ENCODE peak calls at places on chromosomes 13 and 19, in six cellular contexts. B is CD8-positive, alpha-beta memory T cell; R is uterus; M is aorta; O is stomach; T is esophagus squamous epithelium. H is an unnamed sample.

GRCh38 chr19:16288544-16288943 is 36.1 kb upstream of the KLF2 start:
- DNase-seq in R (no peak), B (no peak), O (no peak), T (no peak), M (no peak), H (no peak)

GRCh38 chr13:113903361-113903760 is 39.5 kb upstream of the GAS6 start:
- DNase-seq in B (no peak), T (no peak), O (peak), R (peak), M (peak), H (no peak)

GRCh38 chr19:53927745-53928144 is 18.7 kb downstream of the CACNG7 start:
- DNase-seq in T (no peak), R (no peak), O (no peak), B (no peak), M (no peak), H (peak)

GRCh38 chr19:7067716-7068115 is 1.8 kb upstream of the ZNF557 start:
- DNase-seq in T (no peak), O (no peak), B (no peak), M (no peak), R (no peak), H (no peak)

GRCh38 chr19:15464394-15465385 is at the start of gene RASAL3:
- DNase-seq in O (no peak), T (no peak), R (no peak), M (peak), B (peak), H (no peak)

GRCh38 chr13:50419896-50420295 is 404.7 kb downstream of the KCNRG start:
- DNase-seq in M (no peak), R (peak), B (no peak), O (peak), T (no peak), H (no peak)

GRCh38 chr13:97962887-97963286 is 9.4 kb downstream of the IPO5 start:
- DNase-seq in M (no peak), T (no peak), B (no peak), O (no peak), R (no peak), H (no peak)

GRCh38 chr13:21852043-21852442 is 181.2 kb downstream of the FGF9 start:
- DNase-seq in R (no peak), B (no peak), T (no peak), M (no peak), O (no peak), H (peak)

GRCh38 chr13:44416297-44416696 is 42.7 kb downstream of the SERP2 start:
- DNase-seq in R (no peak), B (no peak), T (no peak), M (no peak), O (no peak), H (no peak)

GRCh38 chr13:30307966-30308290 is 577 bp upstream of the KATNAL1 start:
- DNase-seq in M (no peak), R (no peak), O (no peak), T (no peak), B (no peak), H (no peak)

GRCh38 chr13:40272776-40273139 is 393.7 kb downstream of the FOXO1 start:
- DNase-seq in M (no peak), T (no peak), B (no peak), R (no peak), O (no peak), H (peak)

GRCh38 chr19:51511353-51511752 is 9.8 kb upstream of the SIGLEC12 start:
- DNase-seq in T (no peak), M (no peak), O (no peak), R (no peak), B (no peak), H (no peak)

GRCh38 chr13:49517461-49517860 is 21.7 kb downstream of the PHF11 start:
- DNase-seq in B (no peak), R (no peak), M (no peak), O (no peak), T (no peak), H (no peak)

GRCh38 chr13:80337011-80337688 is 3.8 kb downstream of the SPRY2 start:
- DNase-seq in M (no peak), O (no peak), R (no peak), B (no peak), T (no peak), H (peak)

GRCh38 chr13:85665286-85665685 is 133.9 kb downstream of the SLITRK6 start:
- DNase-seq in R (no peak), T (no peak), O (no peak), M (no peak), B (no peak), H (peak)

GRCh38 chr13:113520571-113520970 is 30.1 kb upstream of the DCUN1D2 start:
- DNase-seq in M (no peak), O (no peak), B (no peak), R (no peak), T (no peak), H (no peak)

GRCh38 chr19:3096267-3096901 is 2.2 kb downstream of the GNA11 start:
- DNase-seq in R (no peak), O (no peak), T (no peak), B (no peak), M (no peak), H (no peak)
- H3K4me3 ChIP-seq in R (peak), O (peak), T (peak), B (no peak), M (peak), H (no peak)

GRCh38 chr13:53264751-53265150 is 236.1 kb downstream of the OLFM4 start:
- DNase-seq in O (no peak), M (no peak), T (no peak), B (no peak), R (no peak), H (no peak)

GRCh38 chr13:53255795-53256194 is 227.2 kb downstream of the OLFM4 start:
- DNase-seq in T (no peak), M (no peak), O (no peak), R (no peak), B (no peak), H (no peak)

GRCh38 chr13:53260594-53260993 is 232.0 kb downstream of the OLFM4 start:
- DNase-seq in R (no peak), T (no peak), B (no peak), M (no peak), O (no peak), H (no peak)
- H3K4me3 ChIP-seq in R (no peak), T (no peak), B (no peak), M (no peak), O (no peak), H (no peak)

GRCh38 chr13:74289861-74290260 is 155.7 kb upstream of the KLF12 start:
- DNase-seq in M (no peak), O (no peak), R (no peak), T (no peak), B (no peak), H (no peak)
- H3K4me3 ChIP-seq in M (peak), O (no peak), R (no peak), T (no peak), B (no peak), H (no peak)

DNA sequence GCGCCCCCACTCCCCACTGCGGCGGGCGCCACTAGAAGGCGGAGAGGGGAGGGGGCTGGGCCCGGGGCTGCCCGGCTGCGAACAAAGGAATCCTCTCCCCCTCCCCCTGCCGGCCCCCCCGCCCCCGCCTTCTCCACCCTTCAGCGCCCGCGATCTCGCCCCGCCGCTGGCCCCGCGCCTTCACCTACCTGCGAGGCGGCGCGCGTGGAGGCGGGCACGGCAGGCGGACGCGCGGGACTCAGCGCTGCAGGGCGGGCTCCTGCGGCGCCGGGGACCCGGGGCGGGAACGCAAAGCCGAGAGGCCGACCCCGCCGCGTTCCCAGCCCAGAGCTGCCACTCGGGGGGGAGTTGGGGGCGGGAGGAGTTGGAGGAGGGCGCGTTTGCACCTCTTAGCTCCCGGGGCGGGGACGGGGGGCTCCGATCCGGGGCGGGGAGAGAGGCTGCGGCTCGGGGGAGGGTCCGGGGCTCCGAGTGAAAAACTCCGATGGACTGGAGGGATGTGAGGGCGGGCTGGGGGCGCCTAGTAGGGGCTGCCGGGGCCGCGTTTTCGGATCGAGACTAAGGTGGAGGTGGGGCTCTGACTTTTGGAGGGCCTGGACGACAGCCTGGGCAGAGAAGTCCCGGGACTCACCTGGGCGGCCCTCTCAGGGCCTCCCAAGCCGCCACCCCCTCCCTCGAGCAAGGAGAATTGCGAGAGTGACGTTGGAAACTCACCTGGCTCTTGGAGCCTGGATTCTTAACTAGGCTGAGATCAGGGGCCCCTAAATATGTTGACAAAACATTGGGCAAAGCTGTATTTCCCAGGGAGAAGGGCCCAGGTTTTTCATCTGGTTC is at the start of gene FBN3:
- DNase-seq in O (no peak), M (no peak), R (no peak), B (no peak), T (no peak), H (no peak)
- H3K4me3 ChIP-seq in O (peak), M (no peak), R (no peak), B (no peak), T (peak), H (no peak)

GRCh38 chr13:102011539-102011938 is 390.3 kb downstream of the FGF14 start:
- DNase-seq in M (no peak), T (no peak), R (no peak), B (no peak), O (no peak), H (no peak)
- H3K4me3 ChIP-seq in M (no peak), T (no peak), R (no peak), B (no peak), O (no peak), H (no peak)